ENCODE peak calls at places on chromosomes 3 and 15, in six cellular contexts. O is neural crest cell, W is lung, R is fibroblast of lung, B is pancreas, T is cardiac muscle cell. X is an unnamed sample.

GRCh38 chr3:52873433-52874159 is 23.8 kb downstream of the STIMATE start:
- DNase-seq in O (no peak), W (no peak), R (peak), B (no peak), T (no peak), X (no peak)

GRCh38 chr3:132735589-132735988 is 13.4 kb upstream of the NPHP3 start:
- DNase-seq in O (no peak), W (no peak), R (no peak), B (no peak), T (no peak), X (no peak)

GRCh38 chr15:50046868-50047267 is 72.2 kb downstream of the ATP8B4 start:
- DNase-seq in O (no peak), W (no peak), R (peak), B (no peak), T (no peak), X (no peak)

GRCh38 chr15:96336045-96336642 is 5.6 kb downstream of the NR2F2 start:
- DNase-seq in O (no peak), W (no peak), R (peak), B (no peak), T (no peak), X (no peak)

GRCh38 chr3:143331336-143331735 is 211.8 kb downstream of the CHST2 start:
- DNase-seq in O (no peak), W (no peak), R (peak), B (no peak), T (no peak), X (no peak)

GRCh38 chr15:76904461-76905012 is 603 bp downstream of the SCAPER start:
- DNase-seq in O (peak), W (no peak), R (peak), B (peak), T (peak), X (no peak)

GRCh38 chr3:157327837-157328236 is 108.8 kb upstream of the PTX3 start:
- DNase-seq in O (no peak), W (no peak), R (no peak), B (no peak), T (no peak), X (no peak)

GRCh38 chr3:18300916-18301315 is 124.2 kb downstream of the SATB1 start:
- DNase-seq in O (no peak), W (no peak), R (no peak), B (no peak), T (no peak), X (no peak)

GRCh38 chr3:57596495-57597239 is 477 bp downstream of the ARF4 start:
- DNase-seq in O (peak), W (peak), R (peak), B (peak), T (peak), X (peak)

GRCh38 chr3:191500892-191501291 is 39.9 kb downstream of the PYDC2 start:
- DNase-seq in O (no peak), W (no peak), R (no peak), B (no peak), T (no peak), X (no peak)

GRCh38 chr3:180947761-180948390 is 35.4 kb downstream of the FXR1 start:
- DNase-seq in O (no peak), W (no peak), R (no peak), B (no peak), T (no peak), X (no peak)

GRCh38 chr15:29857196-29857595 is 34.9 kb upstream of the TJP1 start:
- DNase-seq in O (no peak), W (no peak), R (peak), B (no peak), T (no peak), X (no peak)

GRCh38 chr3:41961750-41962679 is at the start of gene ULK4:
- DNase-seq in O (peak), W (peak), R (peak), B (peak), T (peak), X (peak)

GRCh38 chr3:143885803-143886427 is 37.6 kb upstream of the SLC9A9 start:
- DNase-seq in O (peak), W (no peak), R (peak), B (no peak), T (peak), X (no peak)

GRCh38 chr15:99137111-99137546 is 32.2 kb downstream of the SYNM start:
- DNase-seq in O (no peak), W (no peak), R (no peak), B (no peak), T (no peak), X (peak)

GRCh38 chr15:65312400-65312916 is 8.0 kb downstream of the RNU5B-1 start:
- DNase-seq in O (no peak), W (no peak), R (no peak), B (no peak), T (no peak), X (no peak)

GRCh38 chr3:42769477-42770131 is 3.4 kb downstream of the CCDC13 start:
- DNase-seq in O (no peak), W (no peak), R (no peak), B (no peak), T (no peak), X (peak)

GRCh38 chr3:172142074-172143059 is 103.0 kb downstream of the FNDC3B start:
- DNase-seq in O (no peak), W (no peak), R (peak), B (no peak), T (no peak), X (no peak)

GRCh38 chr3:167941234-167941995 is 154.3 kb downstream of the GOLIM4 start:
- DNase-seq in O (no peak), W (peak), R (peak), B (no peak), T (no peak), X (no peak)

GRCh38 chr15:89654847-89655805 is at the start of gene KIF7:
- DNase-seq in O (peak), W (no peak), R (peak), B (peak), T (peak), X (no peak)

GRCh38 chr3:130480736-130481135 is 36.2 kb upstream of the COL6A6 start:
- DNase-seq in O (peak), W (no peak), R (peak), B (no peak), T (peak), X (no peak)

GRCh38 chr15:37599175-37599574 is 335.3 kb upstream of the TMCO5A start:
- DNase-seq in O (no peak), W (no peak), R (no peak), B (no peak), T (no peak), X (no peak)

GRCh38 chr15:98983333-98983732 is 24.3 kb downstream of the PGPEP1L start:
- DNase-seq in O (no peak), W (peak), R (peak), B (no peak), T (no peak), X (no peak)

GRCh38 chr3:129195731-129196256 is 12.1 kb upstream of the CNBP start:
- DNase-seq in O (no peak), W (peak), R (peak), B (no peak), T (no peak), X (no peak)

GRCh38 chr3:42698911-42699230 is 3.7 kb downstream of the HHATL start:
- DNase-seq in O (no peak), W (no peak), R (no peak), B (no peak), T (no peak), X (peak)

GRCh38 chr3:142642956-142643355 is 46.8 kb downstream of the PLS1 start:
- DNase-seq in O (no peak), W (no peak), R (no peak), B (no peak), T (no peak), X (no peak)

GRCh38 chr3:128210711-128211110 is 57.4 kb downstream of the EEFSEC start:
- DNase-seq in O (no peak), W (no peak), R (no peak), B (no peak), T (no peak), X (no peak)

GRCh38 chr3:169493512-169494141 is 169.9 kb downstream of the MECOM start:
- DNase-seq in O (no peak), W (no peak), R (no peak), B (no peak), T (no peak), X (no peak)

GRCh38 chr3:13644341-13645082 is 95.6 kb downstream of the FBLN2 start:
- DNase-seq in O (no peak), W (no peak), R (peak), B (no peak), T (no peak), X (no peak)

GRCh38 chr3:101379695-101380376 is 59.5 kb upstream of the IMPG2 start:
- DNase-seq in O (no peak), W (no peak), R (no peak), B (no peak), T (no peak), X (no peak)

GRCh38 chr3:134357261-134357913 is 16.9 kb downstream of the AMOTL2 start:
- DNase-seq in O (no peak), W (no peak), R (no peak), B (peak), T (no peak), X (no peak)

GRCh38 chr3:69290006-69290405 is 95.9 kb downstream of the FRMD4B start:
- DNase-seq in O (no peak), W (peak), R (peak), B (no peak), T (peak), X (no peak)

GRCh38 chr3:63580151-63580550 is 72.3 kb upstream of the SNTN start:
- DNase-seq in O (no peak), W (no peak), R (no peak), B (no peak), T (no peak), X (no peak)

GRCh38 chr3:116445291-116445841 is at the start of gene LSAMP:
- DNase-seq in O (peak), W (no peak), R (peak), B (no peak), T (peak), X (no peak)

GRCh38 chr3:71066849-71067261 is 516.7 kb downstream of the FOXP1 start:
- DNase-seq in O (no peak), W (no peak), R (peak), B (no peak), T (no peak), X (no peak)

GRCh38 chr15:89090791-89091666 is 2.8 kb downstream of the ABHD2 start:
- DNase-seq in O (no peak), W (peak), R (peak), B (peak), T (peak), X (no peak)

GRCh38 chr3:58206406-58207011 is 4.3 kb downstream of the DNASE1L3 start:
- DNase-seq in O (no peak), W (no peak), R (peak), B (no peak), T (no peak), X (no peak)

GRCh38 chr15:67745059-67745993 is 80.0 kb upstream of the SKOR1 start:
- DNase-seq in O (no peak), W (no peak), R (no peak), B (no peak), T (no peak), X (no peak)

GRCh38 chr3:164912916-164913315 is 165.4 kb downstream of the SI start:
- DNase-seq in O (no peak), W (no peak), R (no peak), B (no peak), T (no peak), X (no peak)

GRCh38 chr15:61393524-61393923 is 164.4 kb upstream of the RORA start:
- DNase-seq in O (no peak), W (no peak), R (no peak), B (no peak), T (no peak), X (no peak)
- TF ChIP-seq CTCF in O (no peak), W (no peak), R (no peak), B (no peak), T (no peak), X (no peak)

DNA sequence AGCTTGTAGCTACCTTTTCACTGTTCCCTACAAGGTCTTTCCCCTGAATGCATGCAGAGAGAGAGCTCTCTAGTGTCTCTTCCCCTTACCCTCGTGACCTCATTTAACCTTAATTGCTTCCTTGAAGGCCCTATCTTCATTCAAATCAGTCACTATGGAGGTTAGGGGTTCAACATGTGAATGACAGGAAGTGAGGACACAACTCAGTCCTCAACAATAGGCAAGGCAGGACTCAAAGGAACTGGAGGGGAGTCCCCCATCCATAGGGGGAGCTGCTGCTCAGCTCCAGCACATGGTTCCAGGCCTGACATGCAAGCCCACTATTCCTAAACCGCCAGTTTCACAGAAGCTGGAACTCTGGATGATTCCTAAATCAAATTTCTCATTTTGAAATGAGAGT is 33.8 kb upstream of the GYG1 start:
- DNase-seq in O (no peak), W (no peak), R (no peak), B (no peak), T (peak), X (no peak)
- TF ChIP-seq CTCF in O (no peak), W (no peak), R (no peak), B (no peak), T (peak), X (peak)

GRCh38 chr3:4314688-4315087 is 11.5 kb downstream of the SETMAR start:
- DNase-seq in O (no peak), W (no peak), R (no peak), B (no peak), T (no peak), X (no peak)
- TF ChIP-seq CTCF in O (peak), W (no peak), R (no peak), B (no peak), T (peak), X (peak)

DNA sequence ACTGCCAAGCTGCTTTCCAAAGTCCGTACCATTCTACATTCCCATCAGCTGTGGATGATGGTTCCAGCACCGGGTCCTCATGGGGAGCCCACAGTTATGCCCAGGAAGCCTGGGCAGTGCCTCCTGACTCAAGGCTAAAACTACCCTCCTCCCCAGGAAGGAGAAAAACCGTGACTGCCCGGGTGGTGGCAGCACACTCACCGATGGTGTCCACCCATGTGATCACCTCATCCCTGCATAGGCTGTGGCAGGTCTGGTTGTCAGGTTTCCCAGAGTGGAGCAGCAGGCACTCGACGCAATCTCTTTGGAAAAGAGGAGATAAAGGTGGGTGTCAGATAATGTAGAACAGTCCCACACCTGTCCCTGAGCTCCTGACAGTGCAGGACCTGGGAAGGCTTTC is 38.6 kb downstream of the UMPS start:
- DNase-seq in O (no peak), W (no peak), R (no peak), B (no peak), T (peak), X (no peak)
- TF ChIP-seq CTCF in O (no peak), W (no peak), R (peak), B (no peak), T (peak), X (peak)